ENCODE peak calls at places on chromosomes 4 and X, in five cellular contexts. K is mammary epithelial cell, F is fibroblast of pulmonary artery, D is HFFc6, A is lung. Q is an unnamed sample.
A peak's percentile ranks its signal among the peaks of the same experiment; 100 is the strongest.

GRCh38 chrX:48466696-48467095 is 3.4 kb downstream of the SLC38A5 start:
- DNase-seq in F (no peak), D (no peak), K (no peak), A (no peak), Q (no peak)

GRCh38 chr4:189235599-189235998 is 705.1 kb upstream of the FRG1 start:
- DNase-seq in D (no peak), K (no peak), F (no peak), A (no peak), Q (no peak)

GRCh38 chr4:86595426-86595805 is 1.3 kb downstream of the PTPN13 start:
- DNase-seq in A (no peak), D (peak; percentile 50), K (peak; percentile 44), F (peak; percentile 35), Q (no peak)

GRCh38 chr4:77104405-77105292 is 28.9 kb upstream of the CCNI start:
- DNase-seq in A (peak; percentile 55), K (peak; percentile 73), F (peak; percentile 48), D (no peak), Q (peak; percentile 84)

GRCh38 chrX:22686138-22686541 is 313.6 kb upstream of the DDX53 start:
- DNase-seq in K (no peak), F (peak; percentile 91), A (no peak), D (peak; percentile 59), Q (peak; percentile 68)

GRCh38 chr4:73800206-73800605 is 36.3 kb upstream of the CXCL6 start:
- DNase-seq in F (no peak), A (no peak), D (no peak), K (no peak), Q (no peak)

GRCh38 chr4:61517144-61517543 is 317.0 kb downstream of the ADGRL3 start:
- DNase-seq in F (no peak), D (no peak), A (no peak), K (no peak), Q (no peak)

GRCh38 chr4:123114915-123115756 is 192.7 kb upstream of the NUDT6 start:
- DNase-seq in K (no peak), D (no peak), F (no peak), A (no peak), Q (no peak)

GRCh38 chr4:127214001-127214400 is 418.8 kb upstream of the INTU start:
- DNase-seq in F (no peak), K (no peak), A (no peak), D (no peak), Q (peak; percentile 6)

GRCh38 chrX:38732866-38733265 is 68.4 kb upstream of the MID1IP1 start:
- DNase-seq in F (no peak), A (no peak), K (peak; percentile 52), D (peak; percentile 5), Q (no peak)

GRCh38 chrX:78555401-78555980 is 103.6 kb downstream of the RTL3 start:
- DNase-seq in F (peak; percentile 9), K (no peak), D (no peak), A (no peak), Q (no peak)
- TF ChIP-seq CTCF in F (peak; percentile 38), K (peak; percentile 40), D (peak; percentile 68), A (peak; percentile 19), Q (peak; percentile 56)

GRCh38 chrX:1592863-1593201 is 1.4 kb downstream of the AKAP17A start:
- DNase-seq in D (no peak), F (no peak), A (no peak), K (no peak), Q (no peak)
- TF ChIP-seq CTCF in D (no peak), F (no peak), A (no peak), K (no peak), Q (no peak)

DNA sequence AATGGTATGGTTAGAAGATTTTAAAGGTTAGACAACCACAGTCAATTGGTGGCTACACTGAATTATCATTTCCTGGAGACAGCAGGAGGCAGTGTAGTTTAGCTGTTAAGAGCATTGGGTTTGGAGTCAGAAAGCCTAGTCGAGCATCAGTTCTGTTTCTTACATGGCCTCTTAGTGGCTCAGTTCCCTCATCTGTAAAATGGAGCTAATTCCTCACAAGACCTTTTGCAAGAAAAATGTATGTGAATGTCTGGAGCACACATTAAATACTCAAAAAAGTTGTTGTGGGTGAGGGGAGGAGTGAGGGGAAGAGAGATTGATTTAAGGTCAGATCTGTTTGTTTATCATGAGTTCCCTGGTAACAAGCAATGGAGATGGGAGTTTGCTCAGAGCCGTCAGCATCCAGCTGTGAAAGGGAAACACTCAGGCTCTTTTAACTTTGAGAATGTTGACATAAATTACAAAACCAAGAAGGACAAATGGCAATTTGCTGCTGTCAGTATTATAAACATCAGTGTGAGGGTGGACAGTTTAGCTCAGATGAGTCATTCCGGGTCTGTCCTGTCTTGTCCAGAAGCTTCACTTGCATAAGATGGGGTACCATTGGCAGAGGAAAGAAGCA is 98.2 kb upstream of the PGRMC2 start:
- DNase-seq in A (no peak), K (peak; percentile 82), D (peak; percentile 22), F (peak; percentile 51), Q (no peak)
- TF ChIP-seq CTCF in A (no peak), K (peak; percentile 9), D (peak; percentile 50), F (peak; percentile 16), Q (no peak)

GRCh38 chrX:66022742-66023725 is 16.8 kb downstream of the VSIG4 start:
- DNase-seq in F (no peak), K (peak; percentile 1), D (no peak), A (no peak), Q (no peak)
- TF ChIP-seq CTCF in F (peak; percentile 10), K (no peak), D (peak; percentile 25), A (no peak), Q (no peak)

GRCh38 chr4:139015269-139015947 is at the start of gene NOCT:
- DNase-seq in D (peak; percentile 94), A (peak; percentile 90), K (peak; percentile 93), F (peak; percentile 95), Q (peak; percentile 94)
- TF ChIP-seq CTCF in D (no peak), A (no peak), K (no peak), F (no peak), Q (peak; percentile 16)

GRCh38 chr4:84167579-84167978 is 331.5 kb downstream of the NKX6-1 start:
- DNase-seq in A (no peak), K (no peak), D (no peak), F (no peak), Q (no peak)
- TF ChIP-seq CTCF in A (no peak), K (peak; percentile 4), D (peak; percentile 16), F (no peak), Q (no peak)

GRCh38 chr4:42371306-42372063 is 25.8 kb upstream of the SHISA3 start:
- DNase-seq in A (no peak), D (no peak), F (peak; percentile 88), K (peak; percentile 9), Q (peak; percentile 10)
- TF ChIP-seq CTCF in A (no peak), D (peak; percentile 64), F (peak; percentile 77), K (peak; percentile 36), Q (peak; percentile 68)

Q was measured in thyroid gland.